ENCODE peak calls at places on chromosomes 12 and 14, in seven cellular contexts. One of them, this sample, is unnamed. For H3K4me1, the result is how much of the 10 kb centered on the place peaks cover.

GRCh38 chr14:51733147-51733546 is 81.4 kb downstream of the FRMD6 start:
- DNase-seq in H9: no peak
- DNase-seq in cardiac muscle cell: no peak
- DNase-seq in stomach: no peak
- DNase-seq in A549: no peak
- DNase-seq in HepG2: no peak
- DNase-seq in left ventricle myocardium inferior: no peak
- DNase-seq in this sample: no peak

GRCh38 chr12:130944878-130945277 is 8.8 kb upstream of the ADGRD1 start:
- DNase-seq in H9: no peak
- DNase-seq in cardiac muscle cell: no peak
- DNase-seq in stomach: no peak
- DNase-seq in A549: no peak
- DNase-seq in HepG2: no peak
- DNase-seq in left ventricle myocardium inferior: no peak
- DNase-seq in this sample: no peak

GRCh38 chr14:25111061-25111601 is 61.2 kb upstream of the STXBP6 start:
- DNase-seq in H9: no peak
- DNase-seq in cardiac muscle cell: no peak
- DNase-seq in stomach: peak
- DNase-seq in A549: no peak
- DNase-seq in HepG2: peak
- DNase-seq in left ventricle myocardium inferior: no peak
- DNase-seq in this sample: no peak

GRCh38 chr12:65269603-65270002 is 8.9 kb upstream of the MSRB3 start:
- DNase-seq in H9: no peak
- DNase-seq in cardiac muscle cell: no peak
- DNase-seq in stomach: no peak
- DNase-seq in A549: no peak
- DNase-seq in HepG2: no peak
- DNase-seq in left ventricle myocardium inferior: no peak
- DNase-seq in this sample: no peak

GRCh38 chr12:19959353-19959752 is 409.0 kb upstream of the PDE3A start:
- DNase-seq in H9: no peak
- DNase-seq in cardiac muscle cell: no peak
- DNase-seq in stomach: no peak
- DNase-seq in A549: no peak
- DNase-seq in HepG2: no peak
- DNase-seq in left ventricle myocardium inferior: no peak
- DNase-seq in this sample: no peak

GRCh38 chr12:44720265-44720664 is 155.8 kb downstream of the NELL2 start:
- DNase-seq in H9: no peak
- DNase-seq in cardiac muscle cell: no peak
- DNase-seq in stomach: no peak
- DNase-seq in A549: no peak
- DNase-seq in HepG2: no peak
- DNase-seq in left ventricle myocardium inferior: no peak
- DNase-seq in this sample: no peak

GRCh38 chr12:113515082-113515856 is 43.6 kb upstream of the LHX5 start:
- DNase-seq in H9: peak
- DNase-seq in cardiac muscle cell: no peak
- DNase-seq in stomach: no peak
- DNase-seq in A549: no peak
- DNase-seq in HepG2: no peak
- DNase-seq in left ventricle myocardium inferior: no peak
- DNase-seq in this sample: no peak

GRCh38 chr14:57244103-57244502 is 24.6 kb downstream of the EXOC5 start:
- DNase-seq in H9: no peak
- DNase-seq in cardiac muscle cell: no peak
- DNase-seq in stomach: no peak
- DNase-seq in A549: no peak
- DNase-seq in HepG2: no peak
- DNase-seq in left ventricle myocardium inferior: no peak
- DNase-seq in this sample: no peak

GRCh38 chr12:64801381-64801780 is 23.1 kb upstream of the TBC1D30 start:
- DNase-seq in H9: no peak
- DNase-seq in cardiac muscle cell: no peak
- DNase-seq in stomach: no peak
- DNase-seq in A549: peak
- DNase-seq in HepG2: no peak
- DNase-seq in left ventricle myocardium inferior: no peak
- DNase-seq in this sample: no peak

GRCh38 chr12:10016881-10017280 is 6.5 kb downstream of the CLEC12B start:
- DNase-seq in H9: no peak
- DNase-seq in cardiac muscle cell: no peak
- DNase-seq in stomach: no peak
- DNase-seq in A549: peak
- DNase-seq in HepG2: no peak
- DNase-seq in left ventricle myocardium inferior: no peak
- DNase-seq in this sample: no peak

GRCh38 chr14:79436325-79436724 is 775.0 kb downstream of the DIO2 start:
- DNase-seq in H9: no peak
- DNase-seq in cardiac muscle cell: no peak
- DNase-seq in stomach: no peak
- DNase-seq in A549: no peak
- DNase-seq in HepG2: no peak
- DNase-seq in left ventricle myocardium inferior: no peak
- DNase-seq in this sample: no peak

DNA sequence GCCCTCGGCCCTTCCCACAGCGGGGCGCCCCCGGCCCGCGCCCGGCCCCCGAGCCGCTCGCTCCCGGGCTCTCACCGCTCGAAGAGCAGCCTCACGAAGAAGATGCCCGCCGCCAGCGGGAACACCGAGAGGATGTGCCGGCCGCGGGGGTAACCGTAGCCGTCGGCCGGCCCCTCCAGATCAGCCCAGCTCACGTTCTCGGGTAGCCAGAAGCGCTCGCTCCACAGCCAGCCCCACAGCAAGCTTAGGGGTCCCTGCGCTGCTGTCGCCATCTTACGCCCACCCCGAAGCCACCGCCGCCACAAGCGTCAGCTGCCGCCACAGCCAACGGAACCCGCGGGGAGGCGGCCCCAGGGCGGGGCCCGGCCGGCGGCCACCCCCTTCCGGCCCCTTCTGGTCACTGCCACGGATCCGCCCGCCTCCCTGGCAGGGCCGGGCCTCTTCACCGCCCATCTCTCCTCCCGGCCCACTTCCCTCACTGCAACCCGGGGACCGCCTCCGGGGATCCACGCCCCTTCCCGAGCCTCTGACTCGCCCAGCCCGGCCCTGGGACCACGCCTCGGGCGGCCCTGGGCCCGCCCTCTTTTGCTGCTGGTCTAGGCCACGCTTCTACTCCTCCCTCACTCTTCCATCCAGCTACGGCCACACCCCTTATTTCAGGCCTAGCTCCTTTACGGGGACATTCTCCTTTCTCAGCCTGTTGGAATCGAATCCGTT is at the start of gene CERS5:
- DNase-seq in H9: peak
- DNase-seq in cardiac muscle cell: peak
- DNase-seq in stomach: peak
- DNase-seq in A549: peak
- DNase-seq in HepG2: peak
- DNase-seq in left ventricle myocardium inferior: peak
- DNase-seq in this sample: peak
- TF ChIP-seq CTCF in H9: peak
- TF ChIP-seq CTCF in cardiac muscle cell: peak
- TF ChIP-seq CTCF in stomach: peak
- TF ChIP-seq CTCF in A549: no peak
- TF ChIP-seq CTCF in HepG2: no peak
- TF ChIP-seq CTCF in left ventricle myocardium inferior: peak
- TF ChIP-seq CTCF in this sample: peak

GRCh38 chr12:127929172-127929571 is 337.8 kb upstream of the TMEM132C start:
- DNase-seq in H9: no peak
- DNase-seq in cardiac muscle cell: no peak
- DNase-seq in stomach: no peak
- DNase-seq in A549: no peak
- DNase-seq in HepG2: no peak
- DNase-seq in left ventricle myocardium inferior: no peak
- DNase-seq in this sample: no peak
- H3K27ac ChIP-seq in H9: no peak
- H3K27ac ChIP-seq in cardiac muscle cell: no peak
- H3K27ac ChIP-seq in stomach: no peak
- H3K27ac ChIP-seq in A549: no peak
- H3K27ac ChIP-seq in HepG2: no peak
- H3K27ac ChIP-seq in left ventricle myocardium inferior: peak
- H3K27ac ChIP-seq in this sample: no peak

GRCh38 chr12:105228494-105228893 is 7.5 kb downstream of the APPL2 start:
- DNase-seq in H9: no peak
- DNase-seq in cardiac muscle cell: no peak
- DNase-seq in stomach: no peak
- DNase-seq in A549: no peak
- DNase-seq in HepG2: no peak
- DNase-seq in left ventricle myocardium inferior: no peak
- DNase-seq in this sample: no peak

GRCh38 chr12:105225505-105225904 is 10.5 kb downstream of the APPL2 start:
- DNase-seq in H9: no peak
- DNase-seq in cardiac muscle cell: no peak
- DNase-seq in stomach: no peak
- DNase-seq in A549: no peak
- DNase-seq in HepG2: no peak
- DNase-seq in left ventricle myocardium inferior: no peak
- DNase-seq in this sample: no peak

GRCh38 chr12:105227879-105228278 is 8.1 kb downstream of the APPL2 start:
- DNase-seq in H9: no peak
- DNase-seq in cardiac muscle cell: no peak
- DNase-seq in stomach: no peak
- DNase-seq in A549: no peak
- DNase-seq in HepG2: no peak
- DNase-seq in left ventricle myocardium inferior: no peak
- DNase-seq in this sample: no peak

GRCh38 chr12:105224399-105224798 is 11.6 kb downstream of the APPL2 start:
- DNase-seq in H9: no peak
- DNase-seq in cardiac muscle cell: no peak
- DNase-seq in stomach: no peak
- DNase-seq in A549: no peak
- DNase-seq in HepG2: no peak
- DNase-seq in left ventricle myocardium inferior: no peak
- DNase-seq in this sample: no peak

GRCh38 chr12:105226219-105226618 is 9.8 kb downstream of the APPL2 start:
- DNase-seq in H9: no peak
- DNase-seq in cardiac muscle cell: no peak
- DNase-seq in stomach: peak
- DNase-seq in A549: no peak
- DNase-seq in HepG2: no peak
- DNase-seq in left ventricle myocardium inferior: peak
- DNase-seq in this sample: peak
- H3K4me1 ChIP-seq in H9: under half
- H3K4me1 ChIP-seq in cardiac muscle cell: under half
- H3K4me1 ChIP-seq in stomach: half or more
- H3K4me1 ChIP-seq in A549: under half
- H3K4me1 ChIP-seq in HepG2: under half
- H3K4me1 ChIP-seq in left ventricle myocardium inferior: half or more
- H3K4me1 ChIP-seq in this sample: under half

GRCh38 chr14:61191751-61192150 is 89.4 kb downstream of the TMEM30B start:
- DNase-seq in H9: no peak
- DNase-seq in cardiac muscle cell: no peak
- DNase-seq in stomach: no peak
- DNase-seq in A549: no peak
- DNase-seq in HepG2: no peak
- DNase-seq in left ventricle myocardium inferior: no peak
- DNase-seq in this sample: no peak
- TF ChIP-seq CTCF in H9: no peak
- TF ChIP-seq CTCF in cardiac muscle cell: no peak
- TF ChIP-seq CTCF in stomach: no peak
- TF ChIP-seq CTCF in A549: no peak
- TF ChIP-seq CTCF in HepG2: no peak
- TF ChIP-seq CTCF in left ventricle myocardium inferior: no peak
- TF ChIP-seq CTCF in this sample: no peak

This sample was measured in kidney.